ENCODE peak calls at places on chromosomes 16 and 17, in nine cellular contexts. H, M, O, C, S, N, L, P and D are unnamed samples.

GRCh38 chr17:64074704-64075484 is 54.5 kb upstream of the ICAM2 start:
- DNase-seq in H (peak; percentile 86), M (no peak), O (no peak), C (peak; percentile 42), S (no peak), N (no peak), L (no peak), P (peak; percentile 64), D (peak; percentile 76)

GRCh38 chr16:26598061-26598460 is 468.7 kb upstream of the C16orf82 start:
- DNase-seq in H (no peak), M (no peak), O (no peak), C (no peak), S (peak; percentile 63), N (no peak), L (no peak), P (no peak), D (no peak)

GRCh38 chr17:5516060-5516792 is 29.9 kb downstream of the MIS12 start:
- DNase-seq in H (peak; percentile 96), M (no peak), O (no peak), C (peak; percentile 96), S (no peak), N (peak; percentile 92), L (no peak), P (peak; percentile 98), D (peak; percentile 90)

GRCh38 chr17:13541032-13541480 is 60.7 kb downstream of the HS3ST3A1 start:
- DNase-seq in H (peak; percentile 98), M (no peak), O (no peak), C (peak; percentile 92), S (no peak), N (peak; percentile 86), L (no peak), P (peak; percentile 85), D (peak; percentile 96)

GRCh38 chr17:55609737-55610201 is 98.5 kb upstream of the SMIM36 start:
- DNase-seq in H (peak; percentile 96), M (no peak), O (no peak), C (peak; percentile 58), S (no peak), N (no peak), L (no peak), P (no peak), D (no peak)

GRCh38 chr16:57994778-57995177 is 5.7 kb downstream of the ZNF319 start:
- DNase-seq in H (peak; percentile 39), M (no peak), O (no peak), C (peak; percentile 57), S (peak; percentile 14), N (no peak), L (no peak), P (no peak), D (no peak)

GRCh38 chr16:29146266-29146665 is 161.4 kb downstream of the LAT start:
- DNase-seq in H (no peak), M (no peak), O (no peak), C (no peak), S (no peak), N (no peak), L (no peak), P (no peak), D (no peak)

GRCh38 chr17:1880851-1881630 is 51.2 kb downstream of the RPA1 start:
- DNase-seq in H (no peak), M (no peak), O (no peak), C (peak; percentile 37), S (no peak), N (no peak), L (no peak), P (no peak), D (no peak)

GRCh38 chr17:70881093-70881492 is 711.8 kb downstream of the KCNJ2 start:
- DNase-seq in H (no peak), M (no peak), O (no peak), C (no peak), S (no peak), N (no peak), L (no peak), P (no peak), D (no peak)

GRCh38 chr16:89193021-89193575 is 7.2 kb downstream of the SLC22A31 start:
- DNase-seq in H (no peak), M (peak; percentile 29), O (no peak), C (peak; percentile 71), S (peak; percentile 46), N (peak; percentile 51), L (no peak), P (no peak), D (peak; percentile 7)

GRCh38 chr16:50102046-50102756 is 36.4 kb downstream of the HEATR3 start:
- DNase-seq in H (peak; percentile 61), M (no peak), O (no peak), C (peak; percentile 77), S (no peak), N (no peak), L (no peak), P (peak; percentile 38), D (peak; percentile 42)

GRCh38 chr17:80883831-80884735 is 107.6 kb upstream of the CHMP6 start:
- DNase-seq in H (no peak), M (no peak), O (no peak), C (no peak), S (no peak), N (no peak), L (no peak), P (no peak), D (no peak)

GRCh38 chr17:4711671-4712111 is 1.3 kb downstream of the ARRB2 start:
- DNase-seq in H (no peak), M (no peak), O (no peak), C (no peak), S (no peak), N (no peak), L (no peak), P (no peak), D (no peak)

GRCh38 chr17:80146121-80147034 is 550 bp downstream of the EIF4A3 start:
- DNase-seq in H (peak; percentile 43), M (no peak), O (no peak), C (no peak), S (no peak), N (no peak), L (peak; percentile 35), P (no peak), D (no peak)

GRCh38 chr17:38457577-38458371 is 29.5 kb downstream of the ARHGAP23 start:
- DNase-seq in H (no peak), M (no peak), O (no peak), C (no peak), S (no peak), N (no peak), L (no peak), P (no peak), D (no peak)

GRCh38 chr16:89442990-89443726 is 47.2 kb downstream of the ANKRD11 start:
- DNase-seq in H (peak; percentile 87), M (no peak), O (no peak), C (peak; percentile 43), S (no peak), N (no peak), L (no peak), P (no peak), D (no peak)

GRCh38 chr17:48594412-48595106 is 980 bp upstream of the HOXB5 start:
- DNase-seq in H (no peak), M (no peak), O (no peak), C (no peak), S (no peak), N (no peak), L (no peak), P (no peak), D (no peak)

GRCh38 chr16:78499399-78499798 is 399.9 kb downstream of the WWOX start:
- DNase-seq in H (no peak), M (no peak), O (no peak), C (no peak), S (no peak), N (no peak), L (no peak), P (no peak), D (no peak)

GRCh38 chr16:85055503-85056210 is 28.1 kb downstream of the KIAA0513 start:
- DNase-seq in H (peak; percentile 87), M (peak; percentile 83), O (no peak), C (peak; percentile 36), S (peak; percentile 68), N (no peak), L (no peak), P (no peak), D (peak; percentile 5)

GRCh38 chr16:84312783-84313382 is 18.2 kb downstream of the WFDC1 start:
- DNase-seq in H (no peak), M (no peak), O (peak; percentile 64), C (no peak), S (no peak), N (no peak), L (no peak), P (no peak), D (no peak)

GRCh38 chr17:72372185-72372584 is 251.4 kb downstream of the SOX9 start:
- DNase-seq in H (no peak), M (peak; percentile 19), O (no peak), C (peak; percentile 49), S (no peak), N (no peak), L (no peak), P (no peak), D (no peak)

GRCh38 chr17:2453325-2453724 is 52.5 kb upstream of the MNT start:
- DNase-seq in H (no peak), M (no peak), O (no peak), C (no peak), S (no peak), N (no peak), L (no peak), P (no peak), D (no peak)

GRCh38 chr16:56450275-56450889 is 750 bp downstream of the NUDT21 start:
- DNase-seq in H (no peak), M (no peak), O (no peak), C (peak; percentile 28), S (no peak), N (no peak), L (no peak), P (no peak), D (no peak)

GRCh38 chr17:19554393-19554792 is 20.7 kb downstream of the SLC47A1 start:
- DNase-seq in H (peak; percentile 90), M (no peak), O (no peak), C (no peak), S (no peak), N (no peak), L (no peak), P (peak; percentile 29), D (no peak)

GRCh38 chr16:56355786-56356275 is 69.5 kb downstream of the AMFR start:
- DNase-seq in H (no peak), M (no peak), O (no peak), C (no peak), S (no peak), N (no peak), L (no peak), P (no peak), D (no peak)